ENCODE peak calls at places on chromosomes 11 and 22, in seven cellular contexts. B, K, J, R, V, E and C are unnamed samples.

GRCh38 chr11:86926975-86927374 is 28.2 kb downstream of the FZD4 start:
- DNase-seq in B (no peak), K (no peak), J (no peak), R (no peak), V (no peak), E (no peak), C (no peak)

GRCh38 chr11:117950320-117950719 is 21.1 kb upstream of the TMPRSS13 start:
- DNase-seq in B (no peak), K (no peak), J (no peak), R (no peak), V (no peak), E (no peak), C (peak; percentile 48)

GRCh38 chr11:30285416-30286121 is 37.3 kb upstream of the ARL14EP start:
- DNase-seq in B (no peak), K (no peak), J (no peak), R (no peak), V (no peak), E (peak; percentile 27), C (no peak)

GRCh38 chr22:26199665-26200064 is 30.4 kb downstream of the SEZ6L start:
- DNase-seq in B (no peak), K (no peak), J (no peak), R (no peak), V (no peak), E (no peak), C (peak; percentile 53)

GRCh38 chr11:113237261-113237660 is 77.1 kb upstream of the TTC12 start:
- DNase-seq in B (no peak), K (no peak), J (no peak), R (no peak), V (no peak), E (no peak), C (no peak)

GRCh38 chr11:92978226-92979111 is 9.0 kb downstream of the MTNR1B start:
- DNase-seq in B (peak; percentile 90), K (peak; percentile 28), J (no peak), R (no peak), V (no peak), E (peak; percentile 52), C (no peak)

GRCh38 chr11:117806906-117807305 is 9.9 kb upstream of the DSCAML1 start:
- DNase-seq in B (no peak), K (no peak), J (no peak), R (no peak), V (no peak), E (no peak), C (no peak)

GRCh38 chr11:45371251-45371749 is 85.2 kb upstream of the SYT13 start:
- DNase-seq in B (peak; percentile 97), K (peak; percentile 57), J (peak; percentile 45), R (peak; percentile 45), V (peak; percentile 62), E (peak; percentile 38), C (peak; percentile 97)

GRCh38 chr22:25054943-25055511 is 102.5 kb downstream of the KIAA1671 start:
- DNase-seq in B (peak; percentile 75), K (no peak), J (no peak), R (peak; percentile 30), V (no peak), E (no peak), C (no peak)

GRCh38 chr11:114075891-114076441 is 16.5 kb downstream of the ZBTB16 start:
- DNase-seq in B (peak; percentile 92), K (no peak), J (peak; percentile 65), R (peak; percentile 69), V (no peak), E (no peak), C (peak; percentile 89)

GRCh38 chr11:119362741-119363080 is 16.2 kb upstream of the MFRP start:
- DNase-seq in B (no peak), K (no peak), J (no peak), R (no peak), V (no peak), E (no peak), C (peak; percentile 45)

GRCh38 chr11:135075740-135076139 is 663.7 kb upstream of the B3GAT1 start:
- DNase-seq in B (no peak), K (peak; percentile 76), J (peak; percentile 48), R (peak; percentile 31), V (peak; percentile 53), E (no peak), C (peak; percentile 94)

GRCh38 chr11:67356867-67357561 is 3.7 kb upstream of the POLD4 start:
- DNase-seq in B (peak; percentile 88), K (peak; percentile 41), J (no peak), R (peak; percentile 61), V (peak; percentile 85), E (peak; percentile 65), C (peak; percentile 92)

GRCh38 chr11:2202900-2203439 is 31.4 kb upstream of the TH start:
- DNase-seq in B (peak; percentile 80), K (peak; percentile 9), J (no peak), R (peak; percentile 5), V (no peak), E (no peak), C (no peak)

GRCh38 chr11:72209101-72209500 is 7.5 kb upstream of the FOLR2 start:
- DNase-seq in B (no peak), K (no peak), J (no peak), R (no peak), V (no peak), E (no peak), C (peak; percentile 47)

GRCh38 chr22:40116496-40117200 is 61.1 kb upstream of the TNRC6B start:
- DNase-seq in B (no peak), K (no peak), J (no peak), R (no peak), V (no peak), E (no peak), C (no peak)

GRCh38 chr11:59283825-59284772 is 71.4 kb upstream of the MPEG1 start:
- DNase-seq in B (no peak), K (no peak), J (no peak), R (no peak), V (peak; percentile 58), E (peak; percentile 31), C (peak; percentile 71)

GRCh38 chr22:39077513-39077840 is 402 bp downstream of the APOBEC3G start:
- DNase-seq in B (peak; percentile 66), K (no peak), J (no peak), R (no peak), V (no peak), E (no peak), C (no peak)

GRCh38 chr11:67195971-67196418 is 70.3 kb upstream of the GRK2 start:
- DNase-seq in B (no peak), K (no peak), J (no peak), R (no peak), V (peak; percentile 24), E (no peak), C (no peak)

GRCh38 chr11:97079244-97079643 is 689.4 kb downstream of the JRKL start:
- DNase-seq in B (no peak), K (no peak), J (no peak), R (no peak), V (no peak), E (no peak), C (no peak)

GRCh38 chr11:122642971-122643370 is 12.6 kb upstream of the UBASH3B start:
- DNase-seq in B (peak; percentile 58), K (no peak), J (no peak), R (no peak), V (no peak), E (no peak), C (no peak)

GRCh38 chr11:1048375-1049070 is 12.0 kb upstream of the MUC6 start:
- DNase-seq in B (peak; percentile 85), K (no peak), J (peak; percentile 6), R (no peak), V (no peak), E (no peak), C (peak; percentile 63)

DNA sequence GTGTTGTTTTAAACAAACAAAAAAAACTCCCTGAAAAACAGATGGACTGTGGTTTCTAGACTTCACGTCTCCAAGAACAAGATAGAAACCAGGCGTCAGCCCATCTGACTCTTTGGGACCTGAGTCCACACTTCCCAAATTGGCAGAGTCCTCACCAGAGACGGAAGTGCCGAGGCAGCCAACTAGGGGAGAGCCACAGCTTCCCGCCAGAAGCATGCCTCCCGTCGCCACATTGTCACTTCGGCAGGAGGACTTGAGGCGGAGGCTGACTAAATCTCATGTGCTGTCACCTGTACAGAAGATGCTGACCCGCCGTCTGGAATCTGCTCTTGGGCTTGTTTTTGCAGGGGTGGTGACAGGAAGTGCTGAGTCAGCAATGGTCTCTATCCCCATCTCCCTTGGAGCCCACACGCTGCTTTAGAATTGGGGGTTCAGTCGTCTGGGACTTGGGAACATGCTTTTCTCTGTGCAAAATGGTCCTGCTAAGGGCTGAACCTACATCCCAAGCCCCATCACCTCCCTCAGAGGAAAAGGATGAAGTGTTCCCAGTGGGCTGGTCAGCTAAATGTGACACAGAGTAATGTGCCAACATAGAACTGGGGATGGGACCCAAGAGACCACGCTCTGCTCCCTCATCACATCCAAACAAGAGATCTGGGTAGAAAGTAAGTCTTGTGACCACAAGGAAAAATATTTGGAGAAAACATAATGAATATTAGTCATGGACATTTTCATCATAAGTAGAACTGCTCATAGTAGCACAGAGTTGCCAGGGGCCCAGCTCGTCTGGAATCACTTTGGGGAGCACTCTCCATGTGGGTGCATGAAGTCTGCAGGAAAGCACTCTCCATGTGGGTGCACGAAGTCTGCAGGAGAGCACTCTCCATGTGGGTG is 152.9 kb downstream of the SNX19 start:
- DNase-seq in B (peak; percentile 84), K (no peak), J (no peak), R (no peak), V (no peak), E (no peak), C (peak; percentile 41)
- H3K4me1 ChIP-seq in B (peaks cover 15% of the 10 kb centered on the region), K (peaks cover 7% of the 10 kb centered on the region), J (no peaks in the 10 kb centered on the region), R (no peaks in the 10 kb centered on the region), V (no peaks in the 10 kb centered on the region), E (peaks cover 12% of the 10 kb centered on the region), C (peaks cover 5% of the 10 kb centered on the region)

DNA sequence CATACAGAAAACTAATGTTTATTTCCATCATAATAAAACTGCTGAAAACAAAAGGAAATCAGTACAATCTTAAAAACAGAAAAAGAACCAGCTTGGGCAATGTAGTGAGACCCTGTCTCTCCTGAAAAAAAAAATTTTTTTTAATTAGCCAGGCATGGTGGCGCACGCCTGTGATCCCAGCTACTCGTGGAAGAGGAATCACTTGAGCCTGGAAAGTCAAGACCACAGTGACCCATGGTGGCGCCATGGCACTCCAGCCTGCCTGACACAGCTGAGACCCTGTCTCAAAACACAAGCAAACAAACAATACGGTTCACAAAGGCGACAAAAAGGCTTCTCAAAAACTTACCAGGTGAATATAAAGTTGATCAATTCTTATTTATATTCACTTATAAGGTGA is 289.7 kb downstream of the BRD1 start:
- DNase-seq in B (no peak), K (no peak), J (no peak), R (no peak), V (no peak), E (no peak), C (peak; percentile 32)
- H3K9me3 ChIP-seq in B (no peaks in the 10 kb centered on the region), K (no peaks in the 10 kb centered on the region), J (no peaks in the 10 kb centered on the region), R (no peaks in the 10 kb centered on the region), V (no peaks in the 10 kb centered on the region), E (peaks cover 26% of the 10 kb centered on the region), C (no peaks in the 10 kb centered on the region)

GRCh38 chr22:49726022-49726681 is 101.5 kb downstream of the BRD1 start:
- DNase-seq in B (no peak), K (no peak), J (no peak), R (no peak), V (no peak), E (no peak), C (no peak)
- H3K27me3 ChIP-seq in B (peaks cover 6% of the 10 kb centered on the region), K (peaks cover 91% of the 10 kb centered on the region), J (peaks cover 76% of the 10 kb centered on the region), R (peaks cover 41% of the 10 kb centered on the region), V (peaks cover 13% of the 10 kb centered on the region), E (peaks cover 2% of the 10 kb centered on the region), C (peaks cover 45% of the 10 kb centered on the region)

DNA sequence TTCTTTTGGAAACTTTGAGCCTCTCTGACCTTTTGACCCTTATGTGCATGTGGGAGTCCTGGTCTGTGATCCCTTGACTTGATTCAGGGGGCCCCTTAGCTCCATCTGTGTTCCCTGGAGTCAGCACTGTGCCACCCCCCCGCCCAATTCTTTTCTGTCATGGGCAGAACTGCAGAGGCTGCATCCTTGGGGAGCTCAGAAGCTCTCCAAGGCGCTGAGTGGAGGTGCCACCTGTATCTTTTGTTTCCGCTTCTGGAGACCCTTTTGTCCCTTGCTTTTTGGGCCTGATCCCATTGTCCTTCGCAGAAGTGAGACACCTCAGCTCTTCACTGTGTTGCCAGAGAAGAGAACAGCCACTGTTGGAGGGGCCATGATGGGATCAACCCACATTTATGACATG is 2.4 kb upstream of the PACS1 start:
- DNase-seq in B (no peak), K (no peak), J (no peak), R (no peak), V (no peak), E (no peak), C (no peak)
- H3K4me1 ChIP-seq in B (peaks cover 21% of the 10 kb centered on the region), K (peaks cover 47% of the 10 kb centered on the region), J (peaks cover 19% of the 10 kb centered on the region), R (peaks cover 21% of the 10 kb centered on the region), V (no peaks in the 10 kb centered on the region), E (peaks cover 22% of the 10 kb centered on the region), C (peaks cover 5% of the 10 kb centered on the region)